ENCODE peak calls at places on chromosomes 11 and 22, in four cellular contexts. N is IMR-90, T is mesendoderm, L is H1. R is an unnamed sample.

GRCh38 chr11:8234425-8234821 is 29.3 kb downstream of the LMO1 start:
- DNase-seq in T (peak), L (no peak), N (no peak), R (peak)

GRCh38 chr11:113896156-113896879 is 8.3 kb upstream of the HTR3B start:
- DNase-seq in L (no peak), T (peak), N (peak), R (peak)

GRCh38 chr22:17952273-17952801 is 72.0 kb downstream of the MICAL3 start:
- DNase-seq in L (no peak), T (peak), N (no peak), R (no peak)

GRCh38 chr22:19916006-19916405 is 25.6 kb upstream of the COMT start:
- DNase-seq in T (no peak), L (no peak), N (no peak), R (no peak)

GRCh38 chr11:116777056-116777455 is 4.3 kb upstream of the BUD13 start:
- DNase-seq in L (no peak), T (no peak), N (no peak), R (no peak)

GRCh38 chr11:69102161-69102695 is 53.5 kb downstream of the TPCN2 start:
- DNase-seq in T (no peak), L (no peak), N (no peak), R (no peak)

GRCh38 chr11:15276616-15277015 is 161.9 kb downstream of the INSC start:
- DNase-seq in T (peak), L (no peak), N (peak), R (no peak)

GRCh38 chr11:28347351-28347750 is 239.2 kb downstream of the METTL15 start:
- DNase-seq in N (no peak), L (no peak), T (no peak), R (no peak)

GRCh38 chr11:2704896-2705606 is 5.3 kb upstream of the KCNQ1OT1 start:
- DNase-seq in T (no peak), N (no peak), L (no peak), R (no peak)

GRCh38 chr11:10625982-10626311 is 57.5 kb upstream of the LYVE1 start:
- DNase-seq in L (no peak), N (no peak), T (no peak), R (no peak)

GRCh38 chr11:78555592-78555991 is 19.1 kb downstream of the NARS2 start:
- DNase-seq in L (no peak), N (no peak), T (no peak), R (no peak)

GRCh38 chr22:37012262-37012904 is 6.9 kb downstream of the TST start:
- DNase-seq in L (no peak), T (no peak), N (no peak), R (no peak)

GRCh38 chr11:133829566-133829965 is 15.7 kb downstream of the SPATA19 start:
- DNase-seq in T (no peak), N (no peak), L (no peak), R (no peak)

GRCh38 chr11:71178076-71178475 is 74.3 kb downstream of the SHANK2 start:
- DNase-seq in L (no peak), N (no peak), T (no peak), R (no peak)

GRCh38 chr22:26737262-26737661 is 79.9 kb downstream of the MIAT start:
- DNase-seq in L (no peak), N (no peak), T (no peak), R (no peak)

GRCh38 chr22:27727673-27728451 is 73.7 kb downstream of the MN1 start:
- DNase-seq in L (no peak), N (no peak), T (no peak), R (no peak)

GRCh38 chr22:19872779-19873137 is 18.1 kb upstream of the GNB1L start:
- DNase-seq in L (no peak), T (no peak), N (no peak), R (peak)

GRCh38 chr11:61327669-61328071 is 5.2 kb downstream of the DDB1 start:
- DNase-seq in T (no peak), N (peak), L (no peak), R (no peak)

GRCh38 chr11:9351321-9351881 is 33.1 kb upstream of the IPO7 start:
- DNase-seq in T (peak), N (no peak), L (no peak), R (no peak)

GRCh38 chr22:17086750-17087149 is 1.9 kb downstream of the IL17RA start:
- DNase-seq in N (no peak), T (no peak), L (no peak), R (no peak)

GRCh38 chr11:31870609-31871309 is 59.6 kb upstream of the PAX6 start:
- DNase-seq in L (peak), T (peak), N (peak), R (peak)

GRCh38 chr11:84019576-84020194 is 733.5 kb upstream of the CCDC90B start:
- DNase-seq in T (peak), L (no peak), N (peak), R (no peak)

GRCh38 chr22:20273720-20274119 is 5.6 kb upstream of the RTN4R start:
- DNase-seq in N (no peak), T (no peak), L (no peak), R (no peak)

GRCh38 chr11:70270877-70271634 is 566 bp downstream of the PPFIA1 start:
- DNase-seq in L (no peak), N (peak), T (peak), R (peak)

GRCh38 chr22:33781396-33781795 is 138.9 kb downstream of the LARGE1 start:
- DNase-seq in N (peak), T (peak), L (no peak), R (no peak)

GRCh38 chr11:116687458-116688201 is 85.2 kb downstream of the BUD13 start:
- DNase-seq in L (peak), N (no peak), T (peak), R (peak)

GRCh38 chr11:64022125-64022784 is 13.5 kb upstream of the FLRT1 start:
- DNase-seq in L (no peak), T (no peak), N (no peak), R (no peak)

GRCh38 chr22:28773461-28773867 is 969 bp downstream of the CCDC117 start:
- DNase-seq in N (peak), L (no peak), T (no peak), R (no peak)

GRCh38 chr11:113387605-113388211 is at the start of gene ANKK1:
- DNase-seq in L (peak), T (peak), N (no peak), R (peak)

GRCh38 chr22:40818747-40819662 is at the start of gene SLC25A17:
- DNase-seq in L (peak), N (peak), T (peak), R (peak)

GRCh38 chr22:47107431-47107830 is 345.0 kb downstream of the TBC1D22A start:
- DNase-seq in N (peak), L (no peak), T (no peak), R (no peak)

GRCh38 chr22:23516304-23516703 is 63.8 kb downstream of the IGLL1 start:
- DNase-seq in T (peak), N (no peak), L (no peak), R (no peak)

GRCh38 chr22:37334859-37335818 is 52.8 kb downstream of the CYTH4 start:
- DNase-seq in T (peak), N (no peak), L (peak), R (peak)

GRCh38 chr11:64007629-64008282 is 21.5 kb downstream of the OTUB1 start:
- DNase-seq in N (no peak), T (peak), L (no peak), R (peak)

GRCh38 chr11:3905080-3905953 is 49.9 kb downstream of the STIM1 start:
- DNase-seq in L (no peak), T (peak), N (peak), R (no peak)

GRCh38 chr11:69040581-69041260 is 8.0 kb upstream of the TPCN2 start:
- DNase-seq in N (peak), T (peak), L (no peak), R (no peak)

GRCh38 chr11:1825039-1825740 is 9.6 kb upstream of the SYT8 start:
- DNase-seq in T (peak), N (no peak), L (peak), R (peak)

GRCh38 chr11:88596786-88597185 is 259.2 kb upstream of the CTSC start:
- DNase-seq in N (no peak), T (no peak), L (no peak), R (no peak)

GRCh38 chr22:43109921-43110443 is 568 bp upstream of the BIK start:
- DNase-seq in L (no peak), T (no peak), N (no peak), R (peak)
- H3K56ac ChIP-seq in L (no peak), T (no peak), N (no peak), R (no peak)

GRCh38 chr11:62622476-62622875 is 690 bp upstream of the B3GAT3 start:
- DNase-seq in N (no peak), L (no peak), T (peak), R (no peak)

GRCh38 chr11:62627718-62628117 is 5.9 kb upstream of the B3GAT3 start:
- DNase-seq in T (no peak), N (no peak), L (no peak), R (no peak)

GRCh38 chr11:62621027-62621566 is 689 bp downstream of the B3GAT3 start:
- DNase-seq in T (no peak), L (no peak), N (no peak), R (no peak)

DNA sequence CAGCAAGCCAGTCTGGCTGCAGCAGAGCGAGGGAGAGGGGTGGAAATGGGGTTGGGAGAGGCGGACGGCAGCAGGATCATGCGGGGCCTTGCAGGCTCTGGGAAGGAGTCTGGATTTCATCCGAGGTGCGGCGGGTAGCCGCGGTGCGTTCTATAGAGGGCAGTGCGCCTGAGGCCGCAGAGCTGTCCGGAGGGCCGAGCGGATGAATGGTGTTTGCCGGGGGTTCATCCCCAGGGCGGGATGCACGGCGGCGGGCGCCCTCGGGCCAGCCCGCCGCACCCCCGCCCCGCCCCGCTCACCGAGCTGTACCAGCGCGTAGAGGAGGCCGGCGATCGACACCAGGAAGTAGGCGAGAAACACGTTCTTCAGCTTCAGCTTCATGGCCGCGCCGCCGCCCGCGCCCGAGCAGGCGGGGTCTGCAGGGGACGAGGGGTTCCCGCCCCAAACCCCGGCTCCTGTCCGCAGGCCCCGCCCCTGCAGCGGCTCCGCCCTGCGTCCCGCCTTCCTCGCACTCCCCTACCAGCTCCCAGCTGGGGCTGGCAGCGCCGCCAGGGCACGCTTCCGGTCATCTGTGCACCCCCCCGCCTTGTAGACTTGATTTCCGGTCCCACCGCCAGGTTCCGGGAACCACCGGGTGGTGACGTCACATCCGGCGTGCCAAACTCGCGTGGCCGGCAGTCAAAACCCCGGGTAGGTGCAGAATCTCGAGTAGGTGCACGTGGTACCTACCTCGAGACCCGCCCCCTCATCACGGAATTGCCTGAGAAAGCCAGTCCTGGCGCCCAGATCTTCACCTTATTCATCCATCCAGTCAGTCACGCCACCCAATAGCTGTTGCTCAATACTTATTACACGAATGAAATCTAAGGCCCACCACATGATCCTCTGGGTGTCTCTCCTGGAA is at the start of gene B3GAT3:
- DNase-seq in L (peak), T (peak), N (peak), R (peak)
- H4K8ac ChIP-seq in L (peak), T (peak), N (peak), R (no peak)

GRCh38 chr11:35042906-35043305 is 96.1 kb upstream of the CD44 start:
- DNase-seq in N (no peak), L (no peak), T (no peak), R (no peak)

GRCh38 chr11:35039076-35039475 is 99.9 kb upstream of the CD44 start:
- DNase-seq in T (no peak), L (no peak), N (no peak), R (no peak)

GRCh38 chr11:35040221-35040942 is 98.6 kb upstream of the CD44 start:
- DNase-seq in T (no peak), N (peak), L (no peak), R (no peak)

GRCh38 chr11:35042265-35042664 is 96.7 kb upstream of the CD44 start:
- DNase-seq in L (no peak), N (no peak), T (no peak), R (no peak)

GRCh38 chr11:35041070-35041554 is 97.9 kb upstream of the CD44 start:
- DNase-seq in T (no peak), L (no peak), N (no peak), R (no peak)
- H3K56ac ChIP-seq in T (no peak), L (no peak), N (no peak), R (no peak)

DNA sequence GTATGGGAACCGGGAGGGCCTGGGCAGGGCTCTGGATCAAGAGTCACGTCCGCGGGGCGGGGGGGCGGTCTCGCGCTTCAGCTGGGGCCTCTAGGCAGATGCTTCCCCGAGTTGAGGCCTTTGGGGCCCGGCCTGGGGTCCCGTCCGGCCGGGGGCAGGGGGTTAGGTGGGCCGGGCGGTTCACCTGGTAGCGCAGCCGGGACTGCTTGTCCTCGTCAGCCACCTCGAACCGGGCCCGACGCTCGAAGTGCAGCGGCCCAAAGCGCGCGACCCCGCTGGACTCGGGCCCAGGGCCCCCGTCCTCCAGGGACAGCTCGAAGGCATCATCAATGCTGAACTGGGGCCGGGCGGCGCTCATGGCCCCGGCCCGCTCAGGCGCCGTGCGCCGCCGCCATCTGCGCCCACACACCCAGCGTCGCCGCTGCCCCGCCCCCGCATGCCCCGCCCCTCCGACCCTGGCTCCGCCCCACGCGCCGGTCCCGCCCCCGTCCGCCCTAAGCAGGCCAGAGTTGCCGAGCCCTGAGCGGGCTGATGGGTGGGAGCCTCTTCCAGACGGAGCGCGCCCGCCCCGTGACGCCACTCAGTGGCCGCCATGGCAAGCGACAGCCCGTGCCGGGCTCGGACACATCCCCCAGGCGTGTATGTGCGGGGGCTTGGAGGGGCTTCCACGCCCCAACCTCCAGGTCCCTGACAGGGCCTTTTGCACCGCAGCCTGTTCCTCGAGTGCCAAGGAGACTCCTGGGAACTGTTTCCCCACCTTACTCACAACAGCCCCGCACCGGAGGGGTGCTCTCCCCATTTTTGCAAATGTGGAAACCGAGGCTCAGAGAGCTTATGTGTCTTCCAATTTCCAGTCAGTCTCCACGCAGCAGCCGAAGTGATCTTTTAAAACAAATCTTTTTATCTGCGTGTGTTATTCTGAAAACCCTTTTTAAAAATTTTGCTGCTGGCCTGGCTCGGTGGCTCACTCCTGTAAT is at the start of gene TMEM134:
- DNase-seq in T (peak), L (peak), N (peak), R (peak)
- H4K8ac ChIP-seq in T (peak), L (peak), N (peak), R (no peak)

GRCh38 chr11:18408558-18409242 is 3.4 kb upstream of the LDHC start:
- DNase-seq in L (no peak), N (peak), T (no peak), R (no peak)

DNA sequence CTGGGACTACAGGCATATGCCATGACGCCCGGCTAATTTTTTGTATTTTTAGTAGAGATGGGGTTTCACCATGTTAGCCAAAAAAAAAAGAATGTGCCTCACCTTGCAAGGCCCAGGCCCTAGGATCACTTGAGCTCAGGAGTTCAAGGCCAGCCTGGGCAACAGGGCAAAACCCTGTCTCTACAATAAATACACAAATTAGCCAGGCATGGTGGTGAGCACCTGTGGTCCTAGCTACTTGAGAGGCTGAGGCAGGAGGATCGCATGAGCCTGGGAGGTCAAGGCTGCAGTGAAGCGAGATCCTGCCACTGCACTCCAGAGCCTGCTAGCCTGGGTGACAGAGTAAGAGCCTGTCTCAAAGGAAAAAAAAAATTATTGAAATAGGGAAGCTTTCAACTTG is 8.1 kb upstream of the LDHC start:
- DNase-seq in L (no peak), T (no peak), N (no peak), R (no peak)
- H3K56ac ChIP-seq in L (no peak), T (no peak), N (no peak), R (no peak)

DNA sequence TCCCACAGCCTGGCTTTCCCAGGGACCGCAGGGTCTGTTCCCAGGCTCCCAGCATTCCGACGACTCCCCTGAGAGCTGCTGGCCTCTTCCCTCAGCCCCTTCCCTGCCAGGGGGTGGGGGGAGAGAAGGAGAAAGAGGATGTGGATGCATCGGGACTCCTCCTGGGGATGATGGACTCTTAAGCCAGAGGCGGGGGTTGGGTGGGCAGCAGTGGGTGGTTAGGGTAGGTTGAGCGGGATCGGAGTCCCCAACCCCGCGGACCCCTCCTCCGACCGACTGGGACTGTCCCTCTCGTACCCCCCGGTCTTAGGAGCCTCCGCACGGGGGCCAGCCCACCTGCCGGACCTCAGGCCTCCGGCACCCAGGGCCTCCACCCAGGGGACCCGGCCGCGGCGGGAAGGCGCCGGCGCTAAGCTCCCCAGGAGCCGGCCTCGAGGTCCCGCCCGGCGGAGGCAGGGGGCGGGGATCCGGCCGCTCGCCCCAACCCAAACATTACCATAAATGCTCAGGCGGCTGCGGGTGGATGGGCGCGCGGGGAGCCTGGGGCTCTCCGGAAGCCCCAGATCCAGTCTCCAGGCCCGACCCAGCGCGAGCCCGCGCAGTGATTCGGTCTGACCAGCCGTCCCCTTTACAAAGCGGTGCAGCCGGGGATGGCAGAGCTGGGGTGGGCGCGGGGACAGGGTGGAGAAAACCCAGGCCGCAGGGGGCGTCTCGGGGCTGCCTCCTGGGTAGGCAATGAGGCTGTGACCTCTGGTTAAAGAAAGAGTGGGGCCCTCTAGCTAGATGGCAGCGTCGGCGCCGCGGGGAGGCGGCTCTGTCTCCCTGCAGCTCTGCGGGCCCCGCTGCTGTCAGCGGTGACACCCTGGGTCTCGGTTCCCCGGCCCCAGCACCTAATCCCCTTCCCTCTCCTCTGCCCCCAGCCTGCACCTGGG is 3.9 kb upstream of the MCAM start:
- DNase-seq in L (no peak), T (peak), N (peak), R (peak)
- H4K8ac ChIP-seq in L (peak), T (peak), N (peak), R (no peak)